ENCODE peak calls at places on chromosome X, in ten cellular contexts. O, U, C, R, I, K, L, T, Y and S are unnamed samples.

GRCh38 chrX:30513284-30513683 is 64.3 kb downstream of the TASL start:
- DNase-seq in T (no peak), U (no peak), Y (no peak), R (no peak), L (no peak), K (no peak), C (no peak), O (no peak), I (no peak), S (no peak)

GRCh38 chrX:16594490-16594889 is 55.5 kb upstream of the S100G start:
- DNase-seq in R (no peak), T (no peak), I (no peak), O (no peak), U (no peak), C (no peak), L (no peak), K (no peak), Y (no peak), S (no peak)

GRCh38 chrX:110665636-110666035 is 130.0 kb downstream of the CHRDL1 start:
- DNase-seq in O (no peak), U (no peak), Y (peak), L (no peak), K (no peak), C (no peak), R (peak), I (peak), T (no peak), S (no peak)

GRCh38 chrX:78237127-78237526 is 90.3 kb downstream of the CYSLTR1 start:
- DNase-seq in R (no peak), Y (no peak), U (no peak), K (no peak), C (no peak), O (no peak), I (no peak), L (no peak), T (no peak), S (no peak)

GRCh38 chrX:49308604-49309269 is 5.3 kb downstream of the GAGE10 start:
- DNase-seq in K (no peak), C (no peak), U (no peak), L (no peak), I (no peak), O (no peak), T (no peak), Y (no peak), R (no peak), S (no peak)

GRCh38 chrX:125646195-125646594 is 326.5 kb downstream of the TEX13C start:
- DNase-seq in I (no peak), O (no peak), U (no peak), R (no peak), Y (no peak), T (no peak), K (no peak), L (no peak), C (no peak), S (no peak)

GRCh38 chrX:137574784-137575298 is 8.9 kb downstream of the ZIC3 start:
- DNase-seq in K (no peak), T (no peak), R (no peak), Y (no peak), I (no peak), U (no peak), O (no peak), L (no peak), C (no peak), S (no peak)

GRCh38 chrX:133654801-133655200 is 239.5 kb upstream of the GPC4 start:
- DNase-seq in Y (no peak), O (no peak), U (no peak), C (no peak), T (no peak), I (no peak), K (no peak), L (no peak), R (peak), S (no peak)

GRCh38 chrX:15468036-15468435 is 25.1 kb downstream of the PIR start:
- DNase-seq in T (no peak), C (no peak), Y (no peak), K (no peak), I (peak), U (no peak), R (peak), O (no peak), L (no peak), S (no peak)

GRCh38 chrX:66633541-66633940 is 5.3 kb downstream of the EDA2R start:
- DNase-seq in T (no peak), L (no peak), K (no peak), O (no peak), I (no peak), R (peak), C (no peak), U (no peak), Y (no peak), S (no peak)

GRCh38 chrX:108138814-108139213 is 47.2 kb downstream of the ATG4A start:
- DNase-seq in K (no peak), U (no peak), T (no peak), I (no peak), O (no peak), L (no peak), C (no peak), Y (no peak), R (no peak), S (no peak)

GRCh38 chrX:54182194-54182863 is 725 bp downstream of the FAM120C start:
- DNase-seq in Y (peak), T (peak), U (peak), L (peak), I (peak), C (peak), K (peak), R (no peak), O (no peak), S (peak)

GRCh38 chrX:54180403-54180802 is 2.7 kb downstream of the FAM120C start:
- DNase-seq in T (no peak), L (no peak), R (peak), C (no peak), I (no peak), U (no peak), O (no peak), Y (no peak), K (no peak), S (no peak)

GRCh38 chrX:54173791-54174190 is 9.3 kb downstream of the FAM120C start:
- DNase-seq in Y (no peak), C (no peak), O (no peak), U (no peak), T (no peak), R (no peak), I (no peak), K (no peak), L (no peak), S (no peak)

GRCh38 chrX:54181196-54181953 is 1.7 kb downstream of the FAM120C start:
- DNase-seq in T (no peak), U (no peak), O (no peak), K (no peak), R (peak), C (no peak), I (peak), Y (no peak), L (no peak), S (no peak)

DNA sequence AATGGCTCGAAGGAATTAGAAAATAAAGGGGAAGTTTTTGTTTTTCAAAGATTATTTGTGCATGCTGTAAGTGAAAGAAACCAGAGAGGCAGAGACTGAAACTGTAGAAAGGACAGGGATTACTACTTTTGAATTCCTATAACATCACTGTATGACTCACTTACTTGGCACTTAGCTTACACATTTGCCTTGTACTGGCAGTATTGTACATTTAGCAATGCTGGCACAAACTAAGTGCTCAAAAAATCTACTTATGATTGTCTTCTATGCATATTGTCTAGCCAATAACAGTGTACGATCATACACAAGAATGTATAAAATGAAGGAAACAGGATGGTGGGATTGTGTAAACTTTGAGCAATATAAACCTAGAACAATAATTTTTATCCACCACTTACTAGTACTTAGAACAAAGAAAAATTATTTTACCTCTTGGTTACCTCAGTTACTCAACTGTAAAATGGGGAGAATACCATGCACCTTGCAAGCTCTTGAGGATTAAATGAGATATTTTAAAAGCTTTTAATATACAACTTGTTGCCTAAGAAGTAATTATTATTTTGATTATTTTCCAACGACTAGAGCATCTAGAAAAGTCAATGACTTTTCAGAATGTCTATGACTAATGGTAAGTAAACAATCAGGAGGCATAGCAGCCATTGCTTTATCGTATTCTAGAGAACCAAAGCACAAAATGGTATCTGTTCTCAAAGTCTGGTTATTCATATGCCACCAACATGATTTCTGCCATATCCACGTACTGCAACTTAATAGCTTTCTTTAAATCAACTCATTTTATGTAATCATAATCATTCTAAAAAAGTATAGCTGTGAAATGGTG is 4.7 kb downstream of the FAM120C start:
- DNase-seq in K (no peak), Y (peak), C (no peak), T (no peak), L (no peak), U (no peak), I (no peak), O (no peak), R (peak), S (no peak)
- H3K4me3 ChIP-seq in K (no peak), Y (peak), C (no peak), T (no peak), L (no peak), U (no peak), I (no peak), O (no peak), R (peak), S (no peak)

DNA sequence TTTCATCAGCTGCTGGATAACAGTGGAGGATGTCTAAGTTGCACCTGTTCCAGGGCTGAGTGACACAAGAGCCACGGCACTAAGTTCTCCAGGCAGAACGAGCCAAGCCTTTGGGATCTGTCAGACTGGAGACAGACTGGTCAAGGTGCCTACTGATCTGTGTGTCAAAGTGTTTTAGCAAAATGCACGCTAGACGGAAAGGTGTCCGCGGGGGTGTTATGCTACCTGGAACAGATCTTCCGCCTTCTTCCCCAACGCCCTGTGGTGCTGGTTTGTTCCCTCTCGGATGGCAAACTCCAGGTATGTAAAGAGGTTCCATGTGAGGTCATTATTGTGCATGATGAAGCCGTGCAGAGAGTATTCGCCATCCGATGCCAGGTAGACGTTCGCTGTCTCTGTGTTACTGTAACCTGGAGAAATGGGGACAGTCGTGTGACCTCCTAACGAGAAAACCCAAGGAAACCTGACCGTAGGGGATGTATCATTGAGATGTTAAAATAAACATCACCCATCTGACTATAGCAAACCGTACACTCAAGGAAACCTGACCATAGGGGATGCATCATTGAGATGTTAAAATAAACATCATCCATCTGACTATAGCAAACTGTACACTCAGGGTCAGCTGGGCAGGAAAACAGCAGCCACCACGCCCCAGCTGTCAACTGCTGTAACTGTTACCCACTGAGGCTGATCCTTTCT is 29.7 kb upstream of the SLC25A6 start:
- DNase-seq in R (no peak), I (no peak), C (no peak), O (no peak), K (peak), U (no peak), L (peak), T (no peak), Y (no peak), S (no peak)
- TF ChIP-seq POLR2A in R (no peak), I (no peak), C (no peak), O (no peak), K (no peak), U (no peak), L (no peak), T (no peak), Y (no peak), S (no peak)

GRCh38 chrX:69503228-69503834 is 795 bp upstream of the NALF2 start:
- DNase-seq in T (no peak), R (no peak), O (no peak), L (no peak), Y (peak), C (no peak), U (no peak), I (peak), K (no peak), S (no peak)
- H3K4me3 ChIP-seq in T (no peak), R (no peak), O (peak), L (no peak), Y (peak), C (no peak), U (no peak), I (no peak), K (no peak), S (peak)

GRCh38 chrX:154779261-154779660 is 16.6 kb downstream of the DKC1 start:
- DNase-seq in K (no peak), R (peak), U (no peak), Y (no peak), T (no peak), C (no peak), I (no peak), L (no peak), O (no peak), S (no peak)

GRCh38 chrX:154780968-154781367 is 18.3 kb downstream of the DKC1 start:
- DNase-seq in Y (no peak), K (no peak), U (no peak), T (no peak), I (no peak), L (no peak), R (no peak), O (no peak), C (no peak), S (no peak)

GRCh38 chrX:154785711-154786110 is 19.6 kb downstream of the MPP1 start:
- DNase-seq in R (no peak), C (no peak), T (no peak), U (no peak), K (no peak), L (no peak), Y (no peak), I (no peak), O (no peak), S (no peak)

GRCh38 chrX:154784149-154784985 is 20.9 kb downstream of the MPP1 start:
- DNase-seq in Y (no peak), R (no peak), O (no peak), T (no peak), C (no peak), L (no peak), K (no peak), I (no peak), U (no peak), S (no peak)
- TF ChIP-seq POLR2A in Y (no peak), R (no peak), O (no peak), T (no peak), C (no peak), L (no peak), K (no peak), I (no peak), U (no peak), S (no peak)

GRCh38 chrX:23911436-23911835 is 3.6 kb downstream of the CXorf58 start:
- DNase-seq in C (no peak), I (no peak), L (no peak), R (no peak), O (no peak), Y (no peak), U (no peak), T (no peak), K (no peak), S (no peak)

GRCh38 chrX:23907106-23907495 is 637 bp downstream of the APOO start:
- DNase-seq in R (no peak), I (no peak), Y (no peak), K (no peak), C (no peak), U (no peak), L (no peak), T (no peak), O (no peak), S (no peak)

GRCh38 chrX:23907496-23908218 is at the start of the genes APOO and CXorf58:
- DNase-seq in I (peak), O (peak), L (peak), Y (peak), C (peak), T (peak), R (peak), U (peak), K (peak), S (peak)

GRCh38 chrX:23904096-23904495 is 3.6 kb downstream of the APOO start:
- DNase-seq in R (peak), I (no peak), K (no peak), L (no peak), Y (no peak), C (no peak), U (no peak), T (no peak), O (no peak), S (no peak)

DNA sequence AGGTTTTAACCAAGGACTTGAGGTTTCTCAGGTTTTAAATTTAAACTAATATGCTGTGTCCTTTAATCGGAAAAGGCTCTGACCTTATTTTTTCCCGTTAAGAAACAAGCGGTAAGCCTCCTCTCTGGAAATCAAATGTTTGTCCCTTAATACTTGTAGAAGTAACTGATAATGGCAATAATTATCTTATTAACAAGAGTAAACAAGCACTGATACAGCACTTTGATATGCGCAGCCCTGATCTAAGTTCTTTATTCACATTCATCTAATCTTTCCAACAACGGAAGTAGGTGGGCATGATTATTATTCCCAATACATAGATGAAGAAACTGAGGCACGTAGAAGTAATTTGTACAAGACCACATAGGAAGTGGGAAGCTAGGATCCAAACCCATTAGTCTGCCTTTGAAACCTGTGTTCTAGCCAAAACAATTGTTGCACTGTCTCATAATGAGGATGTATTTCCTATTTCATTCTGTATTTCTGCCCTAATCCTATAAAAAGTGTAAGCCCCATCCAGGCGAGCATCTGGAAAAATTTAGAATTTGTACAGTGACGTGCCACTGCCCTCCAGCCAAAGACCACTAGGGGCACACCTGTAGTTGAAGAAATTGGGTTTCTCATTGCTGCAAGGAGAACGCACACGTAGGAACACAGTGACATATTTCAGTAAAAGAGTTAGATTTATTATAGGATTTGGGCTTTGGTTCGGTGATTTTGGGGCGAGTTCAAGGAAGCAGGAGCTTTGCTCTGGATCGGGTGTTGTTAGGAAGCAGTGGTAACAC is 605 bp downstream of the CXorf58 start:
- DNase-seq in U (no peak), L (no peak), T (no peak), R (no peak), C (no peak), Y (no peak), K (no peak), I (peak), O (no peak), S (no peak)
- H3K4me3 ChIP-seq in U (no peak), L (peak), T (no peak), R (peak), C (no peak), Y (peak), K (peak), I (no peak), O (peak), S (peak)

GRCh38 chrX:106611682-106612402 is at the start of gene RADX:
- DNase-seq in T (peak), Y (peak), C (peak), K (peak), O (peak), U (peak), R (peak), I (peak), L (peak), S (peak)
- TF ChIP-seq POLR2A in T (peak), Y (no peak), C (no peak), K (no peak), O (no peak), U (no peak), R (no peak), I (no peak), L (peak), S (no peak)

GRCh38 chrX:68932611-68933010 is 103.8 kb downstream of the EFNB1 start:
- DNase-seq in L (no peak), O (no peak), R (no peak), U (no peak), K (peak), T (no peak), Y (no peak), C (no peak), I (no peak), S (no peak)
- H3K4me3 ChIP-seq in L (no peak), O (no peak), R (no peak), U (no peak), K (no peak), T (no peak), Y (no peak), C (no peak), I (no peak), S (no peak)

GRCh38 chrX:1424452-1424851 is 28.3 kb downstream of the ASMTL start:
- DNase-seq in T (no peak), Y (no peak), C (no peak), I (no peak), O (no peak), U (no peak), L (no peak), K (peak), R (no peak), S (no peak)
- TF ChIP-seq POLR2A in T (no peak), Y (no peak), C (no peak), I (no peak), O (no peak), U (no peak), L (no peak), K (no peak), R (no peak), S (no peak)